ENCODE peak calls at places on chromosomes 11 and 22, in seven cellular contexts. One of them, this sample, is unnamed.

GRCh38 chr11:119721129-119722120 is 7.6 kb downstream of the NECTIN1 start:
- DNase-seq in HCT116: no peak
- DNase-seq in tibial nerve: no peak
- DNase-seq in AG10803: peak; percentile 36
- DNase-seq in prostate gland: no peak
- DNase-seq in lower lobe of right lung: no peak
- DNase-seq in CD4-positive, alpha-beta T cell: no peak
- DNase-seq in this sample: no peak

GRCh38 chr22:50398698-50399648 is 55.8 kb downstream of the PPP6R2 start:
- DNase-seq in tibial nerve: no peak
- DNase-seq in HCT116: no peak
- DNase-seq in AG10803: no peak
- DNase-seq in prostate gland: no peak
- DNase-seq in lower lobe of right lung: no peak
- DNase-seq in CD4-positive, alpha-beta T cell: no peak
- DNase-seq in this sample: no peak

GRCh38 chr11:116953525-116954284 is 116.3 kb upstream of the APOA1 start:
- DNase-seq in tibial nerve: no peak
- DNase-seq in prostate gland: no peak
- DNase-seq in HCT116: no peak
- DNase-seq in lower lobe of right lung: no peak
- DNase-seq in CD4-positive, alpha-beta T cell: no peak
- DNase-seq in AG10803: no peak
- DNase-seq in this sample: no peak

GRCh38 chr11:121521145-121522042 is 68.6 kb upstream of the SORL1-AS1 start:
- DNase-seq in HCT116: no peak
- DNase-seq in CD4-positive, alpha-beta T cell: no peak
- DNase-seq in prostate gland: no peak
- DNase-seq in tibial nerve: no peak
- DNase-seq in AG10803: no peak
- DNase-seq in lower lobe of right lung: no peak
- DNase-seq in this sample: no peak

GRCh38 chr22:23071163-23072034 is 1.1 kb downstream of the GNAZ start:
- DNase-seq in HCT116: no peak
- DNase-seq in CD4-positive, alpha-beta T cell: no peak
- DNase-seq in AG10803: no peak
- DNase-seq in tibial nerve: no peak
- DNase-seq in prostate gland: no peak
- DNase-seq in lower lobe of right lung: peak; percentile 37
- DNase-seq in this sample: no peak

GRCh38 chr11:91857194-91857593 is 367.4 kb upstream of the FAT3 start:
- DNase-seq in HCT116: no peak
- DNase-seq in AG10803: peak; percentile 30
- DNase-seq in tibial nerve: no peak
- DNase-seq in prostate gland: no peak
- DNase-seq in CD4-positive, alpha-beta T cell: no peak
- DNase-seq in lower lobe of right lung: no peak
- DNase-seq in this sample: no peak

GRCh38 chr22:23180301-23180892 is at the start of gene BCR:
- DNase-seq in tibial nerve: peak; percentile 58
- DNase-seq in lower lobe of right lung: peak; percentile 85
- DNase-seq in HCT116: peak; percentile 34
- DNase-seq in prostate gland: peak; percentile 58
- DNase-seq in CD4-positive, alpha-beta T cell: peak; percentile 54
- DNase-seq in AG10803: peak; percentile 57
- DNase-seq in this sample: peak; percentile 56

GRCh38 chr11:126830216-126830615 is 170.4 kb downstream of the KIRREL3 start:
- DNase-seq in HCT116: no peak
- DNase-seq in tibial nerve: no peak
- DNase-seq in AG10803: peak; percentile 65
- DNase-seq in CD4-positive, alpha-beta T cell: no peak
- DNase-seq in lower lobe of right lung: no peak
- DNase-seq in prostate gland: no peak
- DNase-seq in this sample: no peak

GRCh38 chr11:117090111-117090706 is 8.0 kb downstream of the SIK3 start:
- DNase-seq in tibial nerve: no peak
- DNase-seq in AG10803: no peak
- DNase-seq in prostate gland: no peak
- DNase-seq in lower lobe of right lung: no peak
- DNase-seq in HCT116: peak; percentile 47
- DNase-seq in CD4-positive, alpha-beta T cell: no peak
- DNase-seq in this sample: no peak

GRCh38 chr11:60363542-60364525 is 14.5 kb upstream of the MS4A7 start:
- DNase-seq in HCT116: peak; percentile 42
- DNase-seq in tibial nerve: peak; percentile 46
- DNase-seq in AG10803: peak; percentile 47
- DNase-seq in lower lobe of right lung: no peak
- DNase-seq in prostate gland: peak; percentile 56
- DNase-seq in CD4-positive, alpha-beta T cell: peak; percentile 29
- DNase-seq in this sample: peak; percentile 42

GRCh38 chr11:86468169-86468568 is 93.5 kb downstream of the CCDC81 start:
- DNase-seq in tibial nerve: no peak
- DNase-seq in prostate gland: no peak
- DNase-seq in HCT116: no peak
- DNase-seq in AG10803: no peak
- DNase-seq in CD4-positive, alpha-beta T cell: no peak
- DNase-seq in lower lobe of right lung: no peak
- DNase-seq in this sample: no peak

GRCh38 chr11:86802601-86803051 is 2.3 kb downstream of the PRSS23 start:
- DNase-seq in CD4-positive, alpha-beta T cell: no peak
- DNase-seq in prostate gland: peak; percentile 28
- DNase-seq in tibial nerve: no peak
- DNase-seq in lower lobe of right lung: no peak
- DNase-seq in AG10803: peak; percentile 47
- DNase-seq in HCT116: peak; percentile 53
- DNase-seq in this sample: no peak

GRCh38 chr11:77410076-77410827 is 63.6 kb downstream of the PAK1 start:
- DNase-seq in lower lobe of right lung: no peak
- DNase-seq in CD4-positive, alpha-beta T cell: no peak
- DNase-seq in tibial nerve: no peak
- DNase-seq in HCT116: no peak
- DNase-seq in prostate gland: no peak
- DNase-seq in AG10803: no peak
- DNase-seq in this sample: no peak

GRCh38 chr11:125517116-125517804 is 21.2 kb upstream of the FEZ1 start:
- DNase-seq in CD4-positive, alpha-beta T cell: no peak
- DNase-seq in HCT116: no peak
- DNase-seq in tibial nerve: no peak
- DNase-seq in AG10803: peak; percentile 74
- DNase-seq in lower lobe of right lung: no peak
- DNase-seq in prostate gland: no peak
- DNase-seq in this sample: no peak

GRCh38 chr11:72781313-72782080 is 12.3 kb downstream of the STARD10 start:
- DNase-seq in HCT116: no peak
- DNase-seq in AG10803: no peak
- DNase-seq in lower lobe of right lung: peak; percentile 64
- DNase-seq in prostate gland: peak; percentile 31
- DNase-seq in CD4-positive, alpha-beta T cell: peak; percentile 41
- DNase-seq in tibial nerve: no peak
- DNase-seq in this sample: peak; percentile 59

GRCh38 chr11:86627776-86628455 is 44.5 kb downstream of the ME3 start:
- DNase-seq in tibial nerve: no peak
- DNase-seq in prostate gland: no peak
- DNase-seq in AG10803: peak; percentile 91
- DNase-seq in HCT116: no peak
- DNase-seq in lower lobe of right lung: no peak
- DNase-seq in CD4-positive, alpha-beta T cell: no peak
- DNase-seq in this sample: no peak

GRCh38 chr11:70471254-70471653 is 72.9 kb downstream of the CTTN start:
- DNase-seq in CD4-positive, alpha-beta T cell: no peak
- DNase-seq in AG10803: no peak
- DNase-seq in lower lobe of right lung: no peak
- DNase-seq in prostate gland: no peak
- DNase-seq in tibial nerve: no peak
- DNase-seq in HCT116: peak; percentile 23
- DNase-seq in this sample: no peak

GRCh38 chr11:94023856-94024255 is 2.7 kb downstream of the HEPHL1 start:
- DNase-seq in prostate gland: no peak
- DNase-seq in CD4-positive, alpha-beta T cell: no peak
- DNase-seq in tibial nerve: no peak
- DNase-seq in AG10803: no peak
- DNase-seq in lower lobe of right lung: no peak
- DNase-seq in HCT116: no peak
- DNase-seq in this sample: no peak

GRCh38 chr11:95968585-95968984 is 44.7 kb upstream of the MTMR2 start:
- DNase-seq in CD4-positive, alpha-beta T cell: no peak
- DNase-seq in AG10803: no peak
- DNase-seq in prostate gland: no peak
- DNase-seq in HCT116: no peak
- DNase-seq in tibial nerve: no peak
- DNase-seq in lower lobe of right lung: no peak
- DNase-seq in this sample: no peak

GRCh38 chr11:107591446-107592236 is 694 bp downstream of the ELMOD1 start:
- DNase-seq in lower lobe of right lung: no peak
- DNase-seq in tibial nerve: no peak
- DNase-seq in HCT116: no peak
- DNase-seq in prostate gland: no peak
- DNase-seq in CD4-positive, alpha-beta T cell: no peak
- DNase-seq in AG10803: peak; percentile 11
- DNase-seq in this sample: peak; percentile 23

GRCh38 chr11:36131719-36132349 is 157.4 kb downstream of the COMMD9 start:
- DNase-seq in lower lobe of right lung: no peak
- DNase-seq in prostate gland: peak; percentile 55
- DNase-seq in CD4-positive, alpha-beta T cell: no peak
- DNase-seq in tibial nerve: peak; percentile 34
- DNase-seq in HCT116: no peak
- DNase-seq in AG10803: peak; percentile 51
- DNase-seq in this sample: no peak

GRCh38 chr11:118488480-118489109 is 38.7 kb upstream of the TTC36 start:
- DNase-seq in HCT116: peak; percentile 59
- DNase-seq in CD4-positive, alpha-beta T cell: peak; percentile 74
- DNase-seq in lower lobe of right lung: peak; percentile 53
- DNase-seq in tibial nerve: no peak
- DNase-seq in AG10803: peak; percentile 81
- DNase-seq in prostate gland: peak; percentile 54
- DNase-seq in this sample: peak; percentile 46

GRCh38 chr22:27391092-27391770 is 410.3 kb downstream of the MN1 start:
- DNase-seq in tibial nerve: no peak
- DNase-seq in AG10803: no peak
- DNase-seq in CD4-positive, alpha-beta T cell: no peak
- DNase-seq in HCT116: no peak
- DNase-seq in lower lobe of right lung: no peak
- DNase-seq in prostate gland: no peak
- DNase-seq in this sample: no peak

GRCh38 chr11:66133216-66133775 is 63.2 kb downstream of the PACS1 start:
- DNase-seq in CD4-positive, alpha-beta T cell: no peak
- DNase-seq in AG10803: no peak
- DNase-seq in lower lobe of right lung: no peak
- DNase-seq in HCT116: no peak
- DNase-seq in tibial nerve: no peak
- DNase-seq in prostate gland: no peak
- DNase-seq in this sample: no peak

GRCh38 chr11:74371269-74372039 is 26.8 kb downstream of the PGM2L1 start:
- DNase-seq in HCT116: no peak
- DNase-seq in lower lobe of right lung: no peak
- DNase-seq in AG10803: peak; percentile 36
- DNase-seq in CD4-positive, alpha-beta T cell: no peak
- DNase-seq in prostate gland: no peak
- DNase-seq in tibial nerve: no peak
- DNase-seq in this sample: no peak

GRCh38 chr22:37626144-37626543 is 13.3 kb upstream of the SH3BP1 start:
- DNase-seq in prostate gland: peak; percentile 79
- DNase-seq in HCT116: no peak
- DNase-seq in AG10803: peak; percentile 57
- DNase-seq in tibial nerve: peak; percentile 42
- DNase-seq in CD4-positive, alpha-beta T cell: no peak
- DNase-seq in lower lobe of right lung: peak; percentile 76
- DNase-seq in this sample: no peak

GRCh38 chr22:26775394-26775793 is 118.0 kb downstream of the MIAT start:
- DNase-seq in AG10803: no peak
- DNase-seq in lower lobe of right lung: no peak
- DNase-seq in HCT116: no peak
- DNase-seq in CD4-positive, alpha-beta T cell: no peak
- DNase-seq in tibial nerve: no peak
- DNase-seq in prostate gland: no peak
- DNase-seq in this sample: no peak

GRCh38 chr22:26826431-26826935 is 169.1 kb downstream of the MIAT start:
- DNase-seq in tibial nerve: no peak
- DNase-seq in prostate gland: no peak
- DNase-seq in AG10803: no peak
- DNase-seq in CD4-positive, alpha-beta T cell: no peak
- DNase-seq in lower lobe of right lung: no peak
- DNase-seq in HCT116: no peak
- DNase-seq in this sample: no peak

GRCh38 chr22:19959043-19959586 is 17.5 kb upstream of the TXNRD2 start:
- DNase-seq in CD4-positive, alpha-beta T cell: no peak
- DNase-seq in AG10803: peak; percentile 35
- DNase-seq in lower lobe of right lung: peak; percentile 80
- DNase-seq in HCT116: peak; percentile 65
- DNase-seq in tibial nerve: peak; percentile 76
- DNase-seq in prostate gland: peak; percentile 73
- DNase-seq in this sample: no peak

GRCh38 chr11:17600316-17601205 is 53.5 kb downstream of the OTOG start:
- DNase-seq in tibial nerve: no peak
- DNase-seq in lower lobe of right lung: no peak
- DNase-seq in CD4-positive, alpha-beta T cell: no peak
- DNase-seq in HCT116: no peak
- DNase-seq in prostate gland: no peak
- DNase-seq in AG10803: no peak
- DNase-seq in this sample: peak; percentile 10

GRCh38 chr11:61955031-61955415 is 4.9 kb downstream of the BEST1 start:
- DNase-seq in AG10803: peak; percentile 89
- DNase-seq in tibial nerve: no peak
- DNase-seq in lower lobe of right lung: peak; percentile 81
- DNase-seq in HCT116: no peak
- DNase-seq in CD4-positive, alpha-beta T cell: no peak
- DNase-seq in prostate gland: no peak
- DNase-seq in this sample: no peak
- TF ChIP-seq CTCF in AG10803: peak; percentile 48
- TF ChIP-seq CTCF in tibial nerve: peak; percentile 9
- TF ChIP-seq CTCF in lower lobe of right lung: peak; percentile 23
- TF ChIP-seq CTCF in HCT116: no peak
- TF ChIP-seq CTCF in CD4-positive, alpha-beta T cell: no peak
- TF ChIP-seq CTCF in prostate gland: no peak
- TF ChIP-seq CTCF in this sample: no peak

GRCh38 chr22:49324527-49325491 is 502.9 kb downstream of the BRD1 start:
- DNase-seq in AG10803: no peak
- DNase-seq in tibial nerve: no peak
- DNase-seq in HCT116: no peak
- DNase-seq in prostate gland: no peak
- DNase-seq in lower lobe of right lung: peak; percentile 26
- DNase-seq in CD4-positive, alpha-beta T cell: no peak
- DNase-seq in this sample: no peak
- TF ChIP-seq CTCF in AG10803: no peak
- TF ChIP-seq CTCF in tibial nerve: no peak
- TF ChIP-seq CTCF in HCT116: no peak
- TF ChIP-seq CTCF in prostate gland: no peak
- TF ChIP-seq CTCF in lower lobe of right lung: no peak
- TF ChIP-seq CTCF in CD4-positive, alpha-beta T cell: no peak
- TF ChIP-seq CTCF in this sample: no peak

GRCh38 chr22:39308614-39309363 is 10.6 kb downstream of the RPL3 start:
- DNase-seq in AG10803: peak; percentile 95
- DNase-seq in prostate gland: no peak
- DNase-seq in CD4-positive, alpha-beta T cell: no peak
- DNase-seq in tibial nerve: peak; percentile 47
- DNase-seq in HCT116: peak; percentile 92
- DNase-seq in lower lobe of right lung: peak; percentile 69
- DNase-seq in this sample: no peak
- TF ChIP-seq CTCF in AG10803: peak; percentile 34
- TF ChIP-seq CTCF in prostate gland: no peak
- TF ChIP-seq CTCF in CD4-positive, alpha-beta T cell: no peak
- TF ChIP-seq CTCF in tibial nerve: no peak
- TF ChIP-seq CTCF in HCT116: no peak
- TF ChIP-seq CTCF in lower lobe of right lung: no peak
- TF ChIP-seq CTCF in this sample: no peak

GRCh38 chr11:880447-880846 is 30.2 kb downstream of the CHID1 start:
- DNase-seq in tibial nerve: no peak
- DNase-seq in HCT116: no peak
- DNase-seq in lower lobe of right lung: no peak
- DNase-seq in prostate gland: no peak
- DNase-seq in AG10803: no peak
- DNase-seq in CD4-positive, alpha-beta T cell: no peak
- DNase-seq in this sample: no peak
- TF ChIP-seq CTCF in tibial nerve: no peak
- TF ChIP-seq CTCF in HCT116: peak; percentile 7
- TF ChIP-seq CTCF in lower lobe of right lung: no peak
- TF ChIP-seq CTCF in prostate gland: no peak
- TF ChIP-seq CTCF in AG10803: no peak
- TF ChIP-seq CTCF in CD4-positive, alpha-beta T cell: no peak
- TF ChIP-seq CTCF in this sample: no peak

This sample was measured in activated B cell treated with CpG ODN at 0.5 μM for 24 hours.